ENCODE peak calls at places on chromosomes 4 and X, in eight cellular contexts. Q, L, Z, V, J, P, Y and U are unnamed samples.

GRCh38 chr4:180449395-180449956 is 1793.7 kb upstream of the TENM3 start:
- DNase-seq in Q (no peak), L (peak; percentile 44), Z (peak; percentile 55), V (no peak), J (no peak), P (no peak), Y (peak; percentile 66), U (peak; percentile 6)

GRCh38 chr4:57865264-57865663 is 755.1 kb upstream of the IGFBP7 start:
- DNase-seq in Q (no peak), L (no peak), Z (no peak), V (no peak), J (no peak), P (no peak), Y (no peak), U (no peak)

GRCh38 chr4:186347743-186348142 is 81.8 kb downstream of the F11 start:
- DNase-seq in Q (no peak), L (no peak), Z (no peak), V (no peak), J (no peak), P (no peak), Y (no peak), U (no peak)

GRCh38 chrX:111728096-111728495 is 47.1 kb downstream of the ALG13 start:
- DNase-seq in Q (no peak), L (no peak), Z (no peak), V (no peak), J (no peak), P (no peak), Y (no peak), U (no peak)

GRCh38 chr4:10106421-10107039 is 10.1 kb downstream of the WDR1 start:
- DNase-seq in Q (no peak), L (peak; percentile 98), Z (no peak), V (no peak), J (peak; percentile 80), P (peak; percentile 90), Y (peak; percentile 62), U (peak; percentile 96)

GRCh38 chr4:182748949-182749348 is 168.2 kb downstream of the DCTD start:
- DNase-seq in Q (no peak), L (no peak), Z (no peak), V (no peak), J (no peak), P (no peak), Y (no peak), U (no peak)

GRCh38 chr4:4666693-4667642 is 125.1 kb upstream of the STX18 start:
- DNase-seq in Q (no peak), L (peak; percentile 29), Z (peak; percentile 55), V (no peak), J (no peak), P (peak; percentile 26), Y (no peak), U (no peak)

GRCh38 chr4:170089274-170089742 is 448 bp downstream of the AADAT start:
- DNase-seq in Q (no peak), L (peak; percentile 49), Z (peak; percentile 57), V (no peak), J (no peak), P (peak; percentile 18), Y (no peak), U (peak; percentile 42)

GRCh38 chrX:23901805-23902204 is 5.9 kb downstream of the APOO start:
- DNase-seq in Q (peak; percentile 6), L (peak; percentile 87), Z (peak; percentile 87), V (no peak), J (no peak), P (peak; percentile 59), Y (peak; percentile 67), U (peak; percentile 76)

GRCh38 chrX:150984164-150984824 is 1.2 kb downstream of the HMGB3 start:
- DNase-seq in Q (no peak), L (no peak), Z (peak; percentile 25), V (no peak), J (no peak), P (no peak), Y (no peak), U (no peak)

GRCh38 chrX:84729809-84730208 is 227.6 kb upstream of the HDX start:
- DNase-seq in Q (no peak), L (peak; percentile 51), Z (peak; percentile 32), V (no peak), J (no peak), P (no peak), Y (no peak), U (no peak)

GRCh38 chr4:134024251-134024650 is 177.3 kb downstream of the PABPC4L start:
- DNase-seq in Q (no peak), L (peak; percentile 6), Z (peak; percentile 23), V (no peak), J (no peak), P (no peak), Y (peak; percentile 34), U (peak; percentile 17)

GRCh38 chr4:24937176-24937575 is 24.3 kb upstream of the CCDC149 start:
- DNase-seq in Q (no peak), L (no peak), Z (no peak), V (no peak), J (no peak), P (no peak), Y (no peak), U (no peak)

GRCh38 chrX:30777575-30777974 is 111.5 kb downstream of the TAB3 start:
- DNase-seq in Q (no peak), L (no peak), Z (no peak), V (no peak), J (no peak), P (no peak), Y (no peak), U (no peak)

GRCh38 chr4:29047341-29048041 is 1672.7 kb upstream of the PCDH7 start:
- DNase-seq in Q (no peak), L (no peak), Z (no peak), V (peak; percentile 46), J (no peak), P (no peak), Y (no peak), U (no peak)

GRCh38 chrX:71616672-71617529 is 1.4 kb downstream of the CXCR3 start:
- DNase-seq in Q (no peak), L (no peak), Z (no peak), V (peak; percentile 71), J (no peak), P (no peak), Y (no peak), U (no peak)

GRCh38 chr4:24274401-24275035 is 309.8 kb downstream of the DHX15 start:
- DNase-seq in Q (no peak), L (peak; percentile 83), Z (no peak), V (no peak), J (no peak), P (no peak), Y (no peak), U (peak; percentile 85)

GRCh38 chr4:127188847-127189246 is 443.9 kb upstream of the INTU start:
- DNase-seq in Q (no peak), L (peak; percentile 56), Z (peak; percentile 11), V (no peak), J (no peak), P (no peak), Y (peak; percentile 7), U (no peak)

GRCh38 chr4:4317496-4318232 is 27.6 kb downstream of the ZBTB49 start:
- DNase-seq in Q (no peak), L (no peak), Z (no peak), V (no peak), J (no peak), P (no peak), Y (no peak), U (no peak)

GRCh38 chr4:44150091-44150576 is 298.5 kb downstream of the KCTD8 start:
- DNase-seq in Q (no peak), L (peak; percentile 22), Z (no peak), V (no peak), J (no peak), P (no peak), Y (no peak), U (peak; percentile 69)

GRCh38 chrX:8036914-8037313 is 109.7 kb upstream of the PNPLA4 start:
- DNase-seq in Q (no peak), L (no peak), Z (peak; percentile 81), V (no peak), J (no peak), P (no peak), Y (no peak), U (no peak)

GRCh38 chr4:144176476-144176875 is 36.0 kb upstream of the GYPA start:
- DNase-seq in Q (no peak), L (peak; percentile 24), Z (no peak), V (no peak), J (no peak), P (no peak), Y (no peak), U (no peak)

GRCh38 chrX:123173833-123174232 is 10.2 kb upstream of the GRIA3 start:
- DNase-seq in Q (no peak), L (peak; percentile 0), Z (no peak), V (no peak), J (no peak), P (no peak), Y (peak; percentile 8), U (no peak)

GRCh38 chr4:165872443-165873297 is at the start of gene TLL1:
- DNase-seq in Q (no peak), L (peak; percentile 6), Z (peak; percentile 42), V (no peak), J (no peak), P (no peak), Y (no peak), U (peak; percentile 60)

GRCh38 chr4:30696195-30696594 is 24.0 kb upstream of the PCDH7 start:
- DNase-seq in Q (no peak), L (no peak), Z (no peak), V (no peak), J (no peak), P (no peak), Y (no peak), U (peak; percentile 10)

DNA sequence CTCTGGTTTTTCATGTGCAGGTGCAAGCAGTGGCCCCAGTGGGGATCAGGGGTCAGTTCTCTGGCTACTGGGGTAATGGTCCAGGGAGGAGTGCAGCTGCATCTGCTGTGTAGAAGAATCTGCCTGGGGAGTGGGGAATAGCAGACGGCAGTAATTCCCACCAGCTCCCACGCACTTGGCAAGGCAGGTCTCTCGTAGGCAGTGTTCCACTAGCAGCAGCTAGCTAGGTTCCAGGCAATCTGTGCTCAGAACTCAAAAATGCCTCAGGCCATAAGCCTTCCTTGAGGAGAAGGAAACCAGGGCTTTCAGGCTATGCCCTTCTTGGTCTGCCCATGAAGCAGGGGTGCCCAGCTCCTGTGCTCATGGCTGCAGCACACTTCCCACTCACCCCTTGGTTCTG is 38.8 kb downstream of the DCLK2 start:
- DNase-seq in Q (no peak), L (no peak), Z (no peak), V (no peak), J (no peak), P (peak; percentile 46), Y (no peak), U (no peak)
- H3K27ac ChIP-seq in Q (no peak overlapping the region), L (no peak overlapping the region), Z (no peak overlapping the region), V (no peak overlapping the region), J (no peak overlapping the region), P (no peak overlapping the region), Y (no peak overlapping the region), U (no peak overlapping the region)

GRCh38 chr4:27861381-27861787 is 1000.7 kb downstream of the STIM2 start:
- DNase-seq in Q (no peak), L (peak; percentile 51), Z (peak; percentile 71), V (peak; percentile 55), J (no peak), P (no peak), Y (peak; percentile 57), U (peak; percentile 34)
- TF ChIP-seq CTCF in Q (no peak), L (peak; percentile 57), Z (peak; percentile 49), V (peak; percentile 69), J (peak; percentile 9), P (no peak), Y (peak; percentile 82), U (peak; percentile 74)

GRCh38 chr4:2484169-2484568 is 15.3 kb downstream of the RNF4 start:
- DNase-seq in Q (no peak), L (no peak), Z (no peak), V (no peak), J (no peak), P (no peak), Y (no peak), U (no peak)
- H3K4me1 ChIP-seq in Q (peaks cover 96% of the 10 kb centered on the region), L (no peaks in the 10 kb centered on the region), Z (peaks cover 10% of the 10 kb centered on the region), V (peaks cover 13% of the 10 kb centered on the region), J (peaks cover 52% of the 10 kb centered on the region), P (peaks cover 24% of the 10 kb centered on the region), Y (no peaks in the 10 kb centered on the region), U (no peaks in the 10 kb centered on the region)

GRCh38 chrX:45755719-45756118 is 555.0 kb upstream of the DIPK2B start:
- DNase-seq in Q (no peak), L (no peak), Z (no peak), V (no peak), J (no peak), P (no peak), Y (no peak), U (no peak)
- H3K27ac ChIP-seq in Q (no peak overlapping the region), L (no peak overlapping the region), Z (no peak overlapping the region), V (no peak overlapping the region), J (no peak overlapping the region), P (no peak overlapping the region), Y (peak overlapping the region; percentile 94), U (no peak overlapping the region)